ENCODE peak calls at places on chromosomes 16 and 17, in five cellular contexts. One of them, this sample, is unnamed.
A peak's percentile ranks its signal among the peaks of the same experiment; 100 is the strongest.

GRCh38 chr17:72661093-72661944 is 431.2 kb downstream of the SLC39A11 start:
- DNase-seq in stimulated activated CD8-positive, alpha-beta memory T cell treated with anti-CD3 and anti-CD28 coated beads, Interleukin-7, amount 100 ng/mL, for 24 hours: no peak
- DNase-seq in BJ: no peak
- DNase-seq in T1000: no peak
- DNase-seq in MM.1S: no peak
- DNase-seq in this sample: no peak

GRCh38 chr17:75471207-75471606 is 14.8 kb downstream of the TMEM94 start:
- DNase-seq in MM.1S: no peak
- DNase-seq in BJ: no peak
- DNase-seq in stimulated activated CD8-positive, alpha-beta memory T cell treated with anti-CD3 and anti-CD28 coated beads, Interleukin-7, amount 100 ng/mL, for 24 hours: no peak
- DNase-seq in T1000: no peak
- DNase-seq in this sample: no peak

GRCh38 chr17:47686661-47687327 is 7.2 kb upstream of the TBKBP1 start:
- DNase-seq in stimulated activated CD8-positive, alpha-beta memory T cell treated with anti-CD3 and anti-CD28 coated beads, Interleukin-7, amount 100 ng/mL, for 24 hours: no peak
- DNase-seq in T1000: no peak
- DNase-seq in MM.1S: no peak
- DNase-seq in BJ: no peak
- DNase-seq in this sample: no peak

GRCh38 chr16:87060026-87060986 is 256.9 kb downstream of the C16orf95 start:
- DNase-seq in T1000: no peak
- DNase-seq in stimulated activated CD8-positive, alpha-beta memory T cell treated with anti-CD3 and anti-CD28 coated beads, Interleukin-7, amount 100 ng/mL, for 24 hours: no peak
- DNase-seq in MM.1S: peak; percentile 20
- DNase-seq in BJ: no peak
- DNase-seq in this sample: peak; percentile 9

GRCh38 chr17:74646231-74646630 is 22.7 kb upstream of the CD300E start:
- DNase-seq in T1000: no peak
- DNase-seq in MM.1S: peak; percentile 42
- DNase-seq in stimulated activated CD8-positive, alpha-beta memory T cell treated with anti-CD3 and anti-CD28 coated beads, Interleukin-7, amount 100 ng/mL, for 24 hours: no peak
- DNase-seq in BJ: no peak
- DNase-seq in this sample: no peak

GRCh38 chr17:21394265-21394664 is 18.1 kb downstream of the KCNJ12 start:
- DNase-seq in BJ: no peak
- DNase-seq in T1000: no peak
- DNase-seq in stimulated activated CD8-positive, alpha-beta memory T cell treated with anti-CD3 and anti-CD28 coated beads, Interleukin-7, amount 100 ng/mL, for 24 hours: no peak
- DNase-seq in MM.1S: no peak
- DNase-seq in this sample: no peak

GRCh38 chr17:4938670-4939553 is 934 bp downstream of the SLC25A11 start:
- DNase-seq in MM.1S: peak; percentile 49
- DNase-seq in stimulated activated CD8-positive, alpha-beta memory T cell treated with anti-CD3 and anti-CD28 coated beads, Interleukin-7, amount 100 ng/mL, for 24 hours: no peak
- DNase-seq in T1000: no peak
- DNase-seq in BJ: no peak
- DNase-seq in this sample: no peak

GRCh38 chr16:50416388-50416787 is 47.6 kb upstream of the BRD7 start:
- DNase-seq in MM.1S: no peak
- DNase-seq in BJ: no peak
- DNase-seq in T1000: no peak
- DNase-seq in stimulated activated CD8-positive, alpha-beta memory T cell treated with anti-CD3 and anti-CD28 coated beads, Interleukin-7, amount 100 ng/mL, for 24 hours: no peak
- DNase-seq in this sample: no peak

GRCh38 chr16:51150894-51151320 is at the start of gene SALL1:
- DNase-seq in MM.1S: no peak
- DNase-seq in T1000: no peak
- DNase-seq in BJ: no peak
- DNase-seq in stimulated activated CD8-positive, alpha-beta memory T cell treated with anti-CD3 and anti-CD28 coated beads, Interleukin-7, amount 100 ng/mL, for 24 hours: no peak
- DNase-seq in this sample: no peak

GRCh38 chr17:82679586-82680465 is 18.7 kb downstream of the RAB40B start:
- DNase-seq in T1000: no peak
- DNase-seq in MM.1S: no peak
- DNase-seq in stimulated activated CD8-positive, alpha-beta memory T cell treated with anti-CD3 and anti-CD28 coated beads, Interleukin-7, amount 100 ng/mL, for 24 hours: no peak
- DNase-seq in BJ: no peak
- DNase-seq in this sample: no peak

GRCh38 chr17:1713878-1714487 is 3.8 kb upstream of the TLCD2 start:
- DNase-seq in MM.1S: no peak
- DNase-seq in T1000: no peak
- DNase-seq in BJ: no peak
- DNase-seq in stimulated activated CD8-positive, alpha-beta memory T cell treated with anti-CD3 and anti-CD28 coated beads, Interleukin-7, amount 100 ng/mL, for 24 hours: no peak
- DNase-seq in this sample: no peak

GRCh38 chr17:57945999-57946797 is 9.0 kb downstream of the CUEDC1 start:
- DNase-seq in T1000: no peak
- DNase-seq in stimulated activated CD8-positive, alpha-beta memory T cell treated with anti-CD3 and anti-CD28 coated beads, Interleukin-7, amount 100 ng/mL, for 24 hours: no peak
- DNase-seq in BJ: peak; percentile 55
- DNase-seq in MM.1S: peak; percentile 46
- DNase-seq in this sample: no peak

GRCh38 chr17:45022655-45023339 is 28.6 kb downstream of the DCAKD start:
- DNase-seq in MM.1S: no peak
- DNase-seq in BJ: no peak
- DNase-seq in stimulated activated CD8-positive, alpha-beta memory T cell treated with anti-CD3 and anti-CD28 coated beads, Interleukin-7, amount 100 ng/mL, for 24 hours: no peak
- DNase-seq in T1000: no peak
- DNase-seq in this sample: no peak

GRCh38 chr16:79286646-79287423 is 313.7 kb downstream of the MAF start:
- DNase-seq in stimulated activated CD8-positive, alpha-beta memory T cell treated with anti-CD3 and anti-CD28 coated beads, Interleukin-7, amount 100 ng/mL, for 24 hours: no peak
- DNase-seq in T1000: no peak
- DNase-seq in BJ: no peak
- DNase-seq in MM.1S: peak; percentile 37
- DNase-seq in this sample: no peak

GRCh38 chr16:57815987-57816745 is 13.9 kb upstream of the KIFC3 start:
- DNase-seq in stimulated activated CD8-positive, alpha-beta memory T cell treated with anti-CD3 and anti-CD28 coated beads, Interleukin-7, amount 100 ng/mL, for 24 hours: no peak
- DNase-seq in MM.1S: peak; percentile 92
- DNase-seq in BJ: peak; percentile 75
- DNase-seq in T1000: peak; percentile 60
- DNase-seq in this sample: peak; percentile 71

GRCh38 chr16:84228321-84228838 is 11.4 kb downstream of the KCNG4 start:
- DNase-seq in T1000: peak; percentile 82
- DNase-seq in MM.1S: no peak
- DNase-seq in BJ: peak; percentile 59
- DNase-seq in stimulated activated CD8-positive, alpha-beta memory T cell treated with anti-CD3 and anti-CD28 coated beads, Interleukin-7, amount 100 ng/mL, for 24 hours: no peak
- DNase-seq in this sample: peak; percentile 32

GRCh38 chr16:84007946-84008345 is 34.6 kb downstream of the SLC38A8 start:
- DNase-seq in MM.1S: no peak
- DNase-seq in T1000: no peak
- DNase-seq in BJ: no peak
- DNase-seq in stimulated activated CD8-positive, alpha-beta memory T cell treated with anti-CD3 and anti-CD28 coated beads, Interleukin-7, amount 100 ng/mL, for 24 hours: no peak
- DNase-seq in this sample: no peak

GRCh38 chr17:489758-490329 is 137.2 kb upstream of the RPH3AL start:
- DNase-seq in T1000: no peak
- DNase-seq in BJ: no peak
- DNase-seq in MM.1S: no peak
- DNase-seq in stimulated activated CD8-positive, alpha-beta memory T cell treated with anti-CD3 and anti-CD28 coated beads, Interleukin-7, amount 100 ng/mL, for 24 hours: peak; percentile 28
- DNase-seq in this sample: no peak

GRCh38 chr17:41678907-41679739 is 9.6 kb upstream of the EIF1 start:
- DNase-seq in BJ: no peak
- DNase-seq in MM.1S: peak; percentile 87
- DNase-seq in stimulated activated CD8-positive, alpha-beta memory T cell treated with anti-CD3 and anti-CD28 coated beads, Interleukin-7, amount 100 ng/mL, for 24 hours: no peak
- DNase-seq in T1000: no peak
- DNase-seq in this sample: no peak